ENCODE peak calls at places on chromosomes 5 and 9, in ten cellular contexts. One of them, this sample, is unnamed.

GRCh38 chr5:31537856-31538255 is 5.8 kb downstream of the C5orf22 start:
- DNase-seq in body of pancreas: no peak
- DNase-seq in IMR-90: peak
- DNase-seq in A549: no peak
- DNase-seq in endothelial cell of umbilical vein: no peak
- DNase-seq in transverse colon: no peak
- DNase-seq in stomach: no peak
- DNase-seq in suprapubic skin: no peak
- DNase-seq in NB4: no peak
- DNase-seq in uterus: no peak
- DNase-seq in this sample: no peak

GRCh38 chr5:142320851-142321560 is 3.8 kb downstream of the SPRY4 start:
- DNase-seq in uterus: no peak
- DNase-seq in NB4: peak
- DNase-seq in suprapubic skin: no peak
- DNase-seq in A549: no peak
- DNase-seq in body of pancreas: no peak
- DNase-seq in IMR-90: peak
- DNase-seq in transverse colon: no peak
- DNase-seq in stomach: no peak
- DNase-seq in endothelial cell of umbilical vein: peak
- DNase-seq in this sample: no peak

GRCh38 chr5:177462021-177462670 is 11.3 kb downstream of the DBN1 start:
- DNase-seq in stomach: no peak
- DNase-seq in body of pancreas: no peak
- DNase-seq in uterus: no peak
- DNase-seq in endothelial cell of umbilical vein: peak
- DNase-seq in IMR-90: no peak
- DNase-seq in suprapubic skin: peak
- DNase-seq in A549: no peak
- DNase-seq in transverse colon: no peak
- DNase-seq in NB4: peak
- DNase-seq in this sample: peak

GRCh38 chr9:107138261-107138992 is 144.7 kb upstream of the RAD23B start:
- DNase-seq in suprapubic skin: no peak
- DNase-seq in transverse colon: no peak
- DNase-seq in endothelial cell of umbilical vein: no peak
- DNase-seq in body of pancreas: peak
- DNase-seq in NB4: no peak
- DNase-seq in A549: no peak
- DNase-seq in stomach: no peak
- DNase-seq in uterus: no peak
- DNase-seq in IMR-90: no peak
- DNase-seq in this sample: no peak

GRCh38 chr9:9004844-9005243 is 1205.3 kb upstream of the DMAC1 start:
- DNase-seq in stomach: no peak
- DNase-seq in transverse colon: no peak
- DNase-seq in NB4: no peak
- DNase-seq in suprapubic skin: no peak
- DNase-seq in body of pancreas: no peak
- DNase-seq in IMR-90: no peak
- DNase-seq in uterus: no peak
- DNase-seq in A549: no peak
- DNase-seq in endothelial cell of umbilical vein: no peak
- DNase-seq in this sample: no peak

GRCh38 chr5:10577371-10578291 is 13.8 kb downstream of the ANKRD33B start:
- DNase-seq in body of pancreas: no peak
- DNase-seq in A549: no peak
- DNase-seq in suprapubic skin: no peak
- DNase-seq in endothelial cell of umbilical vein: peak
- DNase-seq in IMR-90: no peak
- DNase-seq in transverse colon: no peak
- DNase-seq in stomach: no peak
- DNase-seq in NB4: no peak
- DNase-seq in uterus: no peak
- DNase-seq in this sample: peak

GRCh38 chr9:133876144-133876543 is 116.0 kb downstream of the VAV2 start:
- DNase-seq in IMR-90: no peak
- DNase-seq in endothelial cell of umbilical vein: no peak
- DNase-seq in uterus: no peak
- DNase-seq in suprapubic skin: no peak
- DNase-seq in body of pancreas: no peak
- DNase-seq in NB4: peak
- DNase-seq in stomach: no peak
- DNase-seq in A549: no peak
- DNase-seq in transverse colon: no peak
- DNase-seq in this sample: no peak

GRCh38 chr9:27518809-27519208 is 5.3 kb upstream of the IFNK start:
- DNase-seq in stomach: no peak
- DNase-seq in NB4: no peak
- DNase-seq in A549: no peak
- DNase-seq in body of pancreas: no peak
- DNase-seq in IMR-90: no peak
- DNase-seq in uterus: no peak
- DNase-seq in endothelial cell of umbilical vein: no peak
- DNase-seq in transverse colon: no peak
- DNase-seq in suprapubic skin: no peak
- DNase-seq in this sample: no peak

GRCh38 chr9:99489043-99489378 is 266.9 kb downstream of the SEC61B start:
- DNase-seq in transverse colon: no peak
- DNase-seq in endothelial cell of umbilical vein: no peak
- DNase-seq in suprapubic skin: no peak
- DNase-seq in stomach: no peak
- DNase-seq in IMR-90: peak
- DNase-seq in A549: no peak
- DNase-seq in body of pancreas: no peak
- DNase-seq in NB4: no peak
- DNase-seq in uterus: no peak
- DNase-seq in this sample: no peak

GRCh38 chr9:105188746-105189145 is 55.7 kb upstream of the SLC44A1 start:
- DNase-seq in uterus: no peak
- DNase-seq in transverse colon: no peak
- DNase-seq in suprapubic skin: no peak
- DNase-seq in NB4: peak
- DNase-seq in IMR-90: no peak
- DNase-seq in stomach: no peak
- DNase-seq in body of pancreas: no peak
- DNase-seq in endothelial cell of umbilical vein: no peak
- DNase-seq in A549: no peak
- DNase-seq in this sample: no peak

GRCh38 chr5:169101966-169102365 is 199.0 kb downstream of the SLIT3 start:
- DNase-seq in body of pancreas: no peak
- DNase-seq in A549: no peak
- DNase-seq in transverse colon: no peak
- DNase-seq in suprapubic skin: no peak
- DNase-seq in stomach: no peak
- DNase-seq in IMR-90: no peak
- DNase-seq in endothelial cell of umbilical vein: no peak
- DNase-seq in NB4: no peak
- DNase-seq in uterus: no peak
- DNase-seq in this sample: no peak

GRCh38 chr9:137319434-137319975 is 17.4 kb upstream of the NRARP start:
- DNase-seq in body of pancreas: no peak
- DNase-seq in NB4: no peak
- DNase-seq in transverse colon: no peak
- DNase-seq in A549: no peak
- DNase-seq in suprapubic skin: peak
- DNase-seq in uterus: no peak
- DNase-seq in stomach: peak
- DNase-seq in IMR-90: no peak
- DNase-seq in endothelial cell of umbilical vein: no peak
- DNase-seq in this sample: peak

GRCh38 chr9:89077519-89077918 is 86.3 kb downstream of the S1PR3 start:
- DNase-seq in transverse colon: no peak
- DNase-seq in uterus: no peak
- DNase-seq in A549: no peak
- DNase-seq in IMR-90: no peak
- DNase-seq in endothelial cell of umbilical vein: no peak
- DNase-seq in body of pancreas: no peak
- DNase-seq in suprapubic skin: no peak
- DNase-seq in NB4: peak
- DNase-seq in stomach: no peak
- DNase-seq in this sample: no peak

DNA sequence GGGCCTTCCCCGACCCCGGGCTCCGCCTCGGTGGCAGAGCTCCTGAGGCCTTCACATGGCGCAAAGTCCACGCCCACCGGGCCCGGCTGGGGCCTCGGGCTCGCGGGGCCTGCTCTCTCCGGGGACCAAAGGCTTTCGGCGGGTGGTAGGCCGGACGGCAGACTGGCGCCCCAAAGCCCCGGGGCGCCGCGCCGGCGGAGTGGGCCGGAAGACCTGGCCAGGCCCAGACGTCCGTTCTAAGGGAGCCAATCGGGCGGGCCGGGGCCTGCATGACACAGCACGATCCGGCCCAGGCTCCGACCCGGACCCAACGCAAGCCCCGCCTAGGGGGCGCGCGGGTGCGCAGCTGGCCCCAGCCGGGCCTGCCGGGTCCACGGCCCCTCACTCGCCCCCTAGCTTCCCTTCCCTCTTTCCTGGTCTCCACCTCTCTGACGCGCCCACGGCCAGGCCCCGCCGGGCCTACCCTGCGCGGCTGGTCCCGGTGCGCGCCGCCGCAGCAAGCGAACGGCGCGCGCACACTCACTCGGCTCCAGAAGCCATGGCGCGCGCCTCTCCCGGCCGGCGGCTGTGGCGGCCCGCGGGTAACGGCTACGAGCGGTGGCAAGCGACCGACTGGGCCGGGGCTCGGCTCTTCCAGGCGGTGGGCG is 488 bp downstream of the VCP start:
- DNase-seq in suprapubic skin: peak
- DNase-seq in transverse colon: peak
- DNase-seq in stomach: peak
- DNase-seq in body of pancreas: peak
- DNase-seq in uterus: peak
- DNase-seq in A549: peak
- DNase-seq in endothelial cell of umbilical vein: peak
- DNase-seq in IMR-90: peak
- DNase-seq in NB4: peak
- DNase-seq in this sample: peak
- TF ChIP-seq POLR2A in suprapubic skin: peak
- TF ChIP-seq POLR2A in transverse colon: no peak
- TF ChIP-seq POLR2A in stomach: no peak
- TF ChIP-seq POLR2A in body of pancreas: no peak
- TF ChIP-seq POLR2A in uterus: no peak
- TF ChIP-seq POLR2A in A549: no peak
- TF ChIP-seq POLR2A in endothelial cell of umbilical vein: peak
- TF ChIP-seq POLR2A in IMR-90: peak
- TF ChIP-seq POLR2A in NB4: no peak
- TF ChIP-seq POLR2A in this sample: no peak

GRCh38 chr5:134004626-134005414 is at the start of gene VDAC1:
- DNase-seq in suprapubic skin: peak
- DNase-seq in transverse colon: peak
- DNase-seq in endothelial cell of umbilical vein: peak
- DNase-seq in uterus: peak
- DNase-seq in NB4: peak
- DNase-seq in body of pancreas: peak
- DNase-seq in A549: peak
- DNase-seq in IMR-90: peak
- DNase-seq in stomach: peak
- DNase-seq in this sample: peak
- TF ChIP-seq POLR2A in suprapubic skin: peak
- TF ChIP-seq POLR2A in transverse colon: peak
- TF ChIP-seq POLR2A in endothelial cell of umbilical vein: peak
- TF ChIP-seq POLR2A in uterus: peak
- TF ChIP-seq POLR2A in NB4: peak
- TF ChIP-seq POLR2A in body of pancreas: peak
- TF ChIP-seq POLR2A in A549: peak
- TF ChIP-seq POLR2A in IMR-90: peak
- TF ChIP-seq POLR2A in stomach: no peak
- TF ChIP-seq POLR2A in this sample: peak

DNA sequence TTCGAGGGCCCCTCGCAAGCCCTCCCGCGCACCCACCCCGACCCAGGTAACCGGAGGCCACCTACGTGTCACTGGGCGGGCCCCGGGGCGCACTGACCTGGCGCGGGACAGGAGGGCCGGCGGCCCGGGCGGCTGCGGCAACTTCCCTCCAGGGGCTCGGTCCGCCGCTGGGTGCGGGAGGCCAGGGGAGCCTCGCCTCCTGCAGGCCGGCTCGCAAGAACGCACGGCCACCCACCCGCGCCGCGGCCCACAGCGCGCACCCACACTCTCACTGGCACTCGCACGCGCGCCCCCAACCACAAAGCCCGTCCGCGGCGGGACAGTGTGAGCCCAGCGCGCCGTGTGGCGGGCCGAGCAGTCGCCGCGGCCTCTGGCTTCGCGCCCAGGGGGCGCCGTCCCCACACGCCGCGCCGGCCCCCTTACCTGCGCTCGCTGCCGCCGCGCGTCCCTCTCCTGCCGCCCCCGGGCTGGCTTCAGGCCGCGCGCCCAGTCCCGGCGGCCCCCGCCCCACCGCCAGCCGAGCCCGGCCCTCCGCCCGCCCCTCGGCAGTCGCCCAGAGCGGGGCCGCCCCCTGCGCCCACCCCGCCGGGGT is 430 bp downstream of the LPAR1 start:
- DNase-seq in suprapubic skin: peak
- DNase-seq in body of pancreas: peak
- DNase-seq in uterus: no peak
- DNase-seq in transverse colon: peak
- DNase-seq in IMR-90: peak
- DNase-seq in endothelial cell of umbilical vein: no peak
- DNase-seq in A549: no peak
- DNase-seq in stomach: peak
- DNase-seq in NB4: no peak
- DNase-seq in this sample: peak
- TF ChIP-seq POLR2A in suprapubic skin: no peak
- TF ChIP-seq POLR2A in body of pancreas: peak
- TF ChIP-seq POLR2A in uterus: peak
- TF ChIP-seq POLR2A in transverse colon: no peak
- TF ChIP-seq POLR2A in IMR-90: no peak
- TF ChIP-seq POLR2A in endothelial cell of umbilical vein: no peak
- TF ChIP-seq POLR2A in A549: peak
- TF ChIP-seq POLR2A in stomach: no peak
- TF ChIP-seq POLR2A in NB4: no peak
- TF ChIP-seq POLR2A in this sample: no peak

DNA sequence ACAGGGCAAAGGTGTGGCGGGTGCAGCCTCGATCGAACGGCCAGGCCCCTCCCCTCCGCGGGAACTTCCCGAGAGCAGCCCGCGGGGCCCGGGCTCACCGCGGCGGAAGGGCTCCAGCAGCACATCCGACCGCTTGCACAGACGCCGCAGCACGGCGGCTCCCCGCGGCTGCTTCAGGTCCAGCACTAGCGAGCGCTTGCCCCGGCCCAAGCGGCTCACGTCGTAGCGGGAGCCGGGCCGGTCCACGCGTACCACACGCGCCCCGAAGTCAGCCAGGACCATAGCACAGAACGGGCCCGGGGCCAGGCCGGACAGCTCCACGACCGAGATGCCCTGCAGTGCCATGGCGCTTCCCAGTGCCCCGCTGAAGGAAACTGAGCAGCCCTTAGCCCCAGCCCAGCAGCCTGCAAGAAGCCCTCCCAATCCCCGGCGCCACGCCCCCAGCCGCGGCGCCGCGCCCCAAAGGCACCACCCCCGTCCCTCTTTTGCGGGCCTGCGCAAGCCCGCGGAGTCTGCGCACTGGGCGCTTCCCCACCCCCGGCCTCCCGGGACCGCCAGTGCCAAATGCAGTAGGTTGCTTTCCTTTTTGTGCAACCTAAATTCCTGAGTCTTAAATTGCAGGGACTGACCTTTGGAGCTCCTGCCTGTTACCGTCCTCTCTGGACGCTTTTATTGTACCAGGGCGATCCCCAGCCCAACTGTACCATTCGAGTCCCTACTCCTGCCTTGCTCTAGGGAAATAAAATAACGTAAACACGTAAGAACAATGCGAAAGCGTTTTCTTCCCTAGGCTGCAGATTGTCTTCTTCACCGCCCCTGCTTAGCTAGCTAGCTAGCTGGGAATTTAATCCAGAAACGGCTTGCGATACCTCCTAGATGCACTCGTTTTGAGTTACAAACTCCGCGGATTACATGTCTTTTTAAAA is at the start of gene AMACR:
- DNase-seq in transverse colon: peak
- DNase-seq in A549: peak
- DNase-seq in body of pancreas: peak
- DNase-seq in endothelial cell of umbilical vein: peak
- DNase-seq in stomach: peak
- DNase-seq in IMR-90: peak
- DNase-seq in suprapubic skin: peak
- DNase-seq in uterus: peak
- DNase-seq in NB4: peak
- DNase-seq in this sample: peak
- TF ChIP-seq POLR2A in transverse colon: peak
- TF ChIP-seq POLR2A in A549: peak
- TF ChIP-seq POLR2A in body of pancreas: peak
- TF ChIP-seq POLR2A in endothelial cell of umbilical vein: peak
- TF ChIP-seq POLR2A in stomach: peak
- TF ChIP-seq POLR2A in IMR-90: peak
- TF ChIP-seq POLR2A in suprapubic skin: peak
- TF ChIP-seq POLR2A in uterus: peak
- TF ChIP-seq POLR2A in NB4: peak
- TF ChIP-seq POLR2A in this sample: no peak

This sample was measured in upper lobe of left lung.